ENCODE peak calls at places on chromosomes 4 and X, in four cellular contexts. R is testis, V is neural progenitor cell, I is PC-3. D is an unnamed sample.

GRCh38 chr4:2059034-2059725 is at the start of gene NAT8L:
- DNase-seq in I (peak; percentile 11), V (peak; percentile 86), R (peak; percentile 89), D (no peak)

GRCh38 chrX:133638285-133638684 is 223.0 kb upstream of the GPC4 start:
- DNase-seq in I (peak; percentile 96), R (no peak), V (no peak), D (no peak)

GRCh38 chrX:50456712-50457484 is 13.7 kb downstream of the DGKK start:
- DNase-seq in R (no peak), I (no peak), V (no peak), D (no peak)

GRCh38 chrX:41589634-41590270 is 99.0 kb upstream of the GPR34 start:
- DNase-seq in R (no peak), V (no peak), I (no peak), D (peak; percentile 7)

GRCh38 chr4:10629394-10629793 is 55.2 kb downstream of the CLNK start:
- DNase-seq in I (no peak), V (no peak), R (no peak), D (no peak)

GRCh38 chr4:102578819-102579218 is 77.7 kb downstream of the NFKB1 start:
- DNase-seq in I (no peak), R (no peak), V (peak; percentile 86), D (no peak)

GRCh38 chr4:105613326-105613725 is 60.9 kb downstream of the ARHGEF38 start:
- DNase-seq in I (peak; percentile 86), R (no peak), V (no peak), D (no peak)

GRCh38 chrX:70455366-70456202 is 10.9 kb downstream of the DLG3 start:
- DNase-seq in V (peak; percentile 60), R (no peak), I (peak; percentile 46), D (no peak)

GRCh38 chr4:145938618-145939177 is at the start of gene ZNF827:
- DNase-seq in R (peak; percentile 77), V (peak; percentile 84), I (peak; percentile 56), D (peak; percentile 78)

GRCh38 chr4:8882239-8882638 is 10.6 kb upstream of the HMX1 start:
- DNase-seq in V (peak; percentile 13), R (no peak), I (no peak), D (no peak)

DNA sequence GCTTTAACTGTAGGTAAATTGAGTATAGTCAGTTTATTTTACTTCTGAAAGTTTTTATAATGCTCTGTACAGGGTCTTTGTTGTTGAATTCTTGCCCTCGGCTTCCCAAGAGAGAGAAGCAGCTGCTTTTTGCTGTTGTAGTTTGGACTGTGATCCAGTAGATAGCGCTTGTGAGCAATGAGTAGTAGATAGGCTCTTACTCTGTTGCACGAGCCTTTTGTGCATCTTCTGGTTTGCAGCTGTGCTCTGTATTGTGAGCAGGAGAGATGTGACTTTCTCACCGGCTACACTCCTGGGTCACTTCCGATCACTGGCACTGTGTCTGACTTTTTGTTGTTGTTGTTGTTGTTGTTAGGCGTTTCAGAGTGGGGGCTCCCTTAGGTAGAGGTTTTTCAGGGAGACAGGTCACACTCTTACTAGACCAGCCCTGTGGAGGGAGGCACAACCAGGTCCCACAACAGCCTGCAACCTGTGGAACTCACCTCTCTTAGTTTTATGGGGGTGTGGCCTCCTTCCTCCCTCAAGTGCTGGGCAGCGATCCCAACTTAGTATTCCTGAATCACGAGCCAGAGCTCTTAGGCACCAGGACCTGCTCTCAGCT is 822.1 kb upstream of the GALNTL6 start:
- DNase-seq in R (peak; percentile 53), V (peak; percentile 78), I (peak; percentile 44), D (peak; percentile 39)
- TF ChIP-seq CTCF in R (peak; percentile 11), V (peak; percentile 75), I (peak; percentile 55), D (peak; percentile 74)

GRCh38 chr4:4991541-4992099 is 27.6 kb downstream of the CYTL1 start:
- DNase-seq in I (no peak), R (no peak), V (no peak), D (no peak)

GRCh38 chr4:4992833-4993232 is 26.4 kb downstream of the CYTL1 start:
- DNase-seq in V (no peak), R (no peak), I (no peak), D (no peak)

GRCh38 chr4:4989083-4989622 is 30.1 kb downstream of the CYTL1 start:
- DNase-seq in V (no peak), I (no peak), R (no peak), D (no peak)

GRCh38 chr4:4990857-4991540 is 28.3 kb downstream of the CYTL1 start:
- DNase-seq in R (peak; percentile 37), I (peak; percentile 81), V (no peak), D (peak; percentile 64)

DNA sequence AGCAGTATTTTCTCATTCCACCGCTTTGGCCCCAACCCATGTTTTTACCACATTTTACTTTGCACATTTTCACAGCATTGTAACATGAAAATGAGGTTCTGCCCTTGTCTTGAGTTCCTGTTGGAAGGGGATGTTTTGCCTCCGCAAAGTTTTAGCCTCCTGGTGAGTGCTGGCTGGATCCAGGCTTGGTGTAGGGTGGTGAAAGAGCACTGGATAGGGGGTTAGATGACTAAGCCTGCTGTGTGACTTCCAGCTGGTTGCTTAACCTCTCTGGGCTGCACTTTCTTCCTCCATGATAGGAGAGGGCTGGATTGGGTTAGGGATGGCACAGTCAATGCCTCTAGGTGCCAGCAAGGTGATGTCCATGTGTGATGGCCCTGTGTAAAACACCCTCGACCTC is 28.9 kb downstream of the CYTL1 start:
- DNase-seq in I (no peak), V (no peak), R (no peak), D (no peak)
- H3K27ac ChIP-seq in I (peak overlapping the region; percentile 52), V (no peak overlapping the region), R (no peak overlapping the region), D (no peak overlapping the region)

DNA sequence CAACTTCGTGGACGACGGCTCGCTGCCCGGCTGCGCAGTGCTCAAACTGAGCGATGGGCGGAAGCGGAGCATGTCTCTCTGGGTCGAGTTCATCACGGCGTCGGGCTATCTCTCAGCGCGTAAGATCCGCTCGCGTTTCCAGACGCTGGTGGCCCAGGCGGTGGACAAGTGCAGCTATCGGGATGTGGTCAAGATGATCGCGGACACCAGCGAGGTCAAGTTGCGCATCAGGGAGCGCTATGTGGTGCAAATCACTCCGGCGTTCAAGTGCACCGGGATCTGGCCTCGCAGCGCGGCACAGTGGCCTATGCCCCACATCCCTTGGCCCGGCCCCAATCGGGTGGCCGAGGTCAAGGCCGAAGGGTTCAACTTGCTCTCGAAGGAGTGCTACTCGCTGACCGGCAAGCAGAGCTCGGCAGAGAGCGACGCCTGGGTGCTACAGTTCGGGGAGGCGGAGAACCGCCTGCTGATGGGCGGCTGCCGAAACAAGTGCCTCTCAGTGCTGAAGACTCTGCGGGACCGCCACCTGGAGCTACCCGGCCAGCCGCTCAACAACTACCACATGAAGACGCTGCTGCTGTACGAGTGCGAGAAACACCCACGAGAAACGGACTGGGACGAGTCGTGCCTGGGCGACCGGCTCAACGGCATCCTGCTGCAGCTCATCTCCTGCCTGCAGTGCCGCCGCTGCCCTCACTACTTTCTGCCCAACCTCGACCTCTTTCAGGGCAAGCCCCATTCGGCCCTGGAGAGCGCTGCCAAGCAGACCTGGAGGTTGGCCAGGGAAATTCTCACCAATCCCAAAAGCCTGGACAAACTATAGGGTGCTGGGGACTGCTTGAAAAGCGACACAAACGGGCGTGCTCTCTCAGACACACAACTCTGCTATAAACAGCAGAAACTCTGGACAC is 1.6 kb downstream of the MAB21L2 start:
- DNase-seq in R (no peak), V (peak; percentile 70), I (no peak), D (peak; percentile 28)
- H3K4me3 ChIP-seq in R (peak overlapping the region; percentile 3), V (peak overlapping the region; percentile 75), I (no peak overlapping the region), D (peak overlapping the region; percentile 75)

GRCh38 chr4:128553665-128554515 is 255.6 kb upstream of the JADE1 start:
- DNase-seq in V (no peak), R (no peak), I (peak; percentile 13), D (no peak)
- TF ChIP-seq CTCF in V (no peak), R (no peak), I (no peak), D (no peak)

DNA sequence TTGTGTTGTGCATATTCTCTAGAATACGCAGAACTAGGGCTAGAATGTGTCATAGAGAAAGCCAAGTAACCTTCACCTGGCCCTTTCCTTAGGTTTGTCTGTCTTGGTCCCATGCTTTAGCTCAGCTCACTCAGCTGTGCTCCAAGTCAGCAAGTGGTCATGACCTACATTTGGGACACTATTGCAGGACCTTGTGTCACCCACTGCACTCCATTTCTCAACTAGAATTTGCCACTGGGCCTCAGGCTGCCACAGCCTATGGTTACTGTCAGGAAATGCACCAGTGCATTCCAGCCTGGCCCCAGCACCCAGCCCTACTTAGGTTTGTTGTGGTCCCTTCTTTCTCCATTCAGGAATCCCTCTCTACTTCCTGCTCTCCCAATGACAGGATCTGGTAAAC is 7.7 kb upstream of the FGG start:
- DNase-seq in V (no peak), R (no peak), I (no peak), D (no peak)
- H3K27ac ChIP-seq in V (no peak overlapping the region), R (no peak overlapping the region), I (no peak overlapping the region), D (no peak overlapping the region)

GRCh38 chrX:123184199-123184857 is at the start of gene GRIA3:
- DNase-seq in I (no peak), V (peak; percentile 45), R (peak; percentile 26), D (no peak)
- H3K4me3 ChIP-seq in I (peak within 1 kb of the TSS; percentile 47), V (peak within 1 kb of the TSS; percentile 64), R (peak within 1 kb of the TSS; percentile 36), D (peak within 1 kb of the TSS; percentile 56)

GRCh38 chr4:150978738-150979575 is 36.1 kb downstream of the LRBA start:
- DNase-seq in R (no peak), I (no peak), V (no peak), D (no peak)

GRCh38 chr4:150974251-150974640 is 40.8 kb downstream of the LRBA start:
- DNase-seq in R (no peak), I (no peak), V (no peak), D (no peak)

GRCh38 chr4:150973626-150974250 is 41.3 kb downstream of the LRBA start:
- DNase-seq in V (no peak), I (no peak), R (no peak), D (no peak)

GRCh38 chr4:150974750-150975149 is 40.3 kb downstream of the LRBA start:
- DNase-seq in V (no peak), I (no peak), R (no peak), D (no peak)

DNA sequence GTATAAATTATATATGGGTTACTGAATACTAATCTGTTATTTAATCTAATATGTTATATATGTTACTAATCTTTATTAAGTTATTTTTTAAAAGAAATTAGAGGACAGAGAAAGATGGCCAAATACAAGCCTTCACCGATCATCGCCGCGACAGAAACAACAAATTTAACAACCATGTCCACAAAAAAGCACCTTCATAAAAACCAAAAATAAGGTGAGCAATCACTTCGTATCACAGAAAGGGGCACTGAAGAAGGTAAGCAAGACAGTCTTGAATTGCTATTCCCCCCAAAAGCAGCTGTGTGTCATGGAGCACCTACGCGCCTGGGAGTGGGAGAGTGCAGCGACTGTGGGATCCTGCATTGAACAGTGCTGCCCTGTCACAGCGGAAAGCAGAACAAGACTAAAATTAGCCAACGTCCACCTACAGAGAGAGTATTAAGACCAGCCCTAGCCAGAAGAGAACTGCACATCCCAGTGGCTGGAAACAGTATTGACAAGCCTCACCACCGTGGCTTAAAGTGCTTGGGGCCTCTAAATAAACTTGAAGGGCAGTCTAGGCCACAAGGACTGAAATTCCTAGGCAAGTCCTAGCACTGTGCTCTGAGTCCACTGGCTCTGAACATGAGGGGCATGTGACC is 38.5 kb downstream of the LRBA start:
- DNase-seq in V (peak; percentile 38), R (no peak), I (no peak), D (no peak)
- TF ChIP-seq CTCF in V (peak; percentile 34), R (no peak), I (no peak), D (no peak)

D was measured in brain microvascular endothelial cell.